ENCODE peak calls at places on chromosome 17, in six cellular contexts. A is thoracic aorta; D is CD8-positive, alpha-beta memory T cell; H is GM23248; S is A549; M is transverse colon. O is an unnamed sample.

GRCh38 chr17:7047566-7047965 is 3.7 kb upstream of the SLC16A11 start:
- DNase-seq in S (no peak), M (no peak), D (no peak), H (no peak), A (no peak), O (no peak)

GRCh38 chr17:2593846-2594656 is 597 bp downstream of the PAFAH1B1 start:
- DNase-seq in D (no peak), S (peak; percentile 77), A (peak; percentile 53), H (peak; percentile 87), M (peak; percentile 85), O (peak; percentile 53)

GRCh38 chr17:13635951-13636350 is 34.2 kb upstream of the HS3ST3A1 start:
- DNase-seq in S (no peak), D (no peak), M (no peak), A (no peak), H (peak; percentile 1), O (no peak)

GRCh38 chr17:40191237-40192208 is 14.3 kb downstream of the RAPGEFL1 start:
- DNase-seq in A (peak; percentile 44), D (peak; percentile 49), S (peak; percentile 96), H (peak; percentile 94), M (peak; percentile 77), O (peak; percentile 28)

GRCh38 chr17:38451840-38452529 is 23.7 kb downstream of the ARHGAP23 start:
- DNase-seq in A (no peak), H (peak; percentile 93), M (no peak), S (no peak), D (no peak), O (no peak)

GRCh38 chr17:50272711-50273653 is 1.3 kb upstream of the TMEM92 start:
- DNase-seq in A (no peak), D (peak; percentile 41), S (peak; percentile 73), M (peak; percentile 62), H (peak; percentile 78), O (no peak)

GRCh38 chr17:29591737-29592624 is 951 bp upstream of the ANKRD13B start:
- DNase-seq in H (peak; percentile 84), M (peak; percentile 93), S (peak; percentile 95), D (peak; percentile 65), A (no peak), O (no peak)

GRCh38 chr17:63425478-63425877 is 20.6 kb downstream of the CYB561 start:
- DNase-seq in D (peak; percentile 62), S (peak; percentile 86), M (peak; percentile 74), H (peak; percentile 86), A (peak; percentile 40), O (no peak)

GRCh38 chr17:2961446-2961845 is 102.0 kb downstream of the OR1D5 start:
- DNase-seq in M (no peak), A (no peak), S (no peak), D (no peak), H (no peak), O (no peak)

GRCh38 chr17:41784207-41784744 is 2.2 kb downstream of the JUP start:
- DNase-seq in D (no peak), S (peak; percentile 80), H (peak; percentile 32), A (no peak), M (peak; percentile 52), O (no peak)

GRCh38 chr17:61410555-61411089 is 11.0 kb downstream of the TBX2 start:
- DNase-seq in H (peak; percentile 75), A (no peak), M (peak; percentile 76), S (no peak), D (peak; percentile 63), O (no peak)

DNA sequence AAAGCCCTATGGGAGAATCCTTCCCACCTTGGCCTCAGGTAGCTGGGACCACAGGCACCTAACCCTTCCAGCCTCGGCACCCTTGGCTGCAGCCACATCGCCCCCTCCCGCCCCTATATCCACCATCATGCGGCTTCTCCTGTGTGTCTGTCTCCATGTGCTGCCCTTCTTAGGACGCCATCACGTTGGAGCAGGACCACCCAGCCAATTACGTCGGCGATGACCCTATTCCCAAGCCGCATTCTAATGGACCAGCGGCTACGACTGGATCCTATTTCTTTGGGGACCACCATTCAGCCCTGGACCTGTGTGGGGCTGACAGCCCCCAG is 3.3 kb upstream of the CCDC57 start:
- DNase-seq in H (no peak), M (no peak), A (no peak), D (no peak), S (no peak), O (no peak)
- H3K27ac ChIP-seq in H (peak overlapping the region; percentile 91), M (peak overlapping the region; percentile 79), A (peak overlapping the region; percentile 46), D (peak overlapping the region; percentile 59), S (peak overlapping the region; percentile 96), O (peak overlapping the region; percentile 78)

GRCh38 chr17:47618416-47618815 is 31.3 kb upstream of the KPNB1 start:
- DNase-seq in D (no peak), S (peak; percentile 28), A (no peak), H (peak; percentile 58), M (no peak), O (no peak)

GRCh38 chr17:47621293-47622178 is 28.2 kb upstream of the KPNB1 start:
- DNase-seq in M (no peak), A (no peak), S (peak; percentile 91), H (peak; percentile 97), D (no peak), O (no peak)

GRCh38 chr17:47624727-47625068 is 25.0 kb upstream of the KPNB1 start:
- DNase-seq in H (no peak), M (no peak), A (no peak), S (no peak), D (no peak), O (no peak)

GRCh38 chr17:47620503-47621245 is 29.0 kb upstream of the KPNB1 start:
- DNase-seq in A (no peak), H (no peak), D (no peak), S (no peak), M (no peak), O (no peak)

GRCh38 chr17:47622179-47622549 is 27.6 kb upstream of the KPNB1 start:
- DNase-seq in S (no peak), D (no peak), M (no peak), H (no peak), A (no peak), O (no peak)
- H3K27ac ChIP-seq in S (peak overlapping the region; percentile 85), D (no peak overlapping the region), M (peak overlapping the region; percentile 30), H (peak overlapping the region; percentile 93), A (peak overlapping the region; percentile 48), O (no peak overlapping the region)

GRCh38 chr17:55930291-55930809 is 179.5 kb downstream of the PCTP start:
- DNase-seq in H (no peak), D (no peak), A (no peak), M (no peak), S (no peak), O (no peak)

GRCh38 chr17:55925440-55925839 is 174.6 kb downstream of the PCTP start:
- DNase-seq in S (no peak), H (no peak), M (no peak), A (no peak), D (no peak), O (no peak)

GRCh38 chr17:55931448-55931847 is 180.6 kb downstream of the PCTP start:
- DNase-seq in A (no peak), S (no peak), H (no peak), M (no peak), D (no peak), O (no peak)

DNA sequence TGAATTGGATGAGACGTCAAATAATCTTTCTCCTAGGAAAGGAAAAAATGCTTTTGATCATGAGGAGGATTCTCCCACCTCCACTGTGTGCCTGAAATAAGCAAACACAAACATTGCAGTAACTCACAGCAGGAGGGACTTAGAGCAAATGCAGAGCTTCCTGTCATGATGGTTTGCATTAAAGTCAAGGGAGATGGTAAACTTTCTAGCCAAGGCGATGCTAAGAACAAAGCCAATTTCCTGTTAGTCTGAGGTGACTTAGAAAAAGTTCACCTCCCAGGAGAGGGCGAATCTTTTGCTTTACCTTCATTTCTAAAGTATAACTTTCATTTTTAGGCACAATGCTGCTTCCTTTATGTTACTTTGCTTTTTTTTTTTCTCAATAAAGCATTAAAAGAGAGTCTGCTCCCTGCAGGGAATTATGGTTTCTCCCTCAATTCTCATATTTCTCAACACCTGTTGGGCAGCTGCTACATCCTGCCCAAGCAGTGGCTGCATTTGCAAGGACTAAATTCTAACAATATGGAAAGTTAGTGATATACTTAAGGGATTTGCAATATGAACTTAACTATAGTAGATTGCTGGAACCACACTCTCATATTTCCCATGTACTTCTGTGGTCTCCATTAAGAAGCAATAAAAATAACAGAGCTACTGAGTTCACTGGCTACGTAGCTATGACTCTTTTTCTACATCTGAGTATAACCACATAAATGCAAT is 175.6 kb downstream of the PCTP start:
- DNase-seq in A (no peak), M (no peak), D (no peak), H (no peak), S (no peak), O (no peak)
- H3K27ac ChIP-seq in A (no peak overlapping the region), M (no peak overlapping the region), D (no peak overlapping the region), H (no peak overlapping the region), S (no peak overlapping the region), O (no peak overlapping the region)

GRCh38 chr17:56809106-56809819 is 24.5 kb downstream of the C17orf67 start:
- DNase-seq in A (no peak), H (no peak), D (no peak), M (no peak), S (no peak), O (no peak)

GRCh38 chr17:56808503-56808902 is 25.2 kb downstream of the C17orf67 start:
- DNase-seq in D (no peak), M (no peak), S (no peak), A (no peak), H (no peak), O (no peak)

GRCh38 chr17:56806949-56807348 is 26.8 kb downstream of the C17orf67 start:
- DNase-seq in D (no peak), M (no peak), H (no peak), A (no peak), S (no peak), O (no peak)

GRCh38 chr17:56809820-56810179 is 23.9 kb downstream of the C17orf67 start:
- DNase-seq in H (no peak), S (no peak), A (no peak), M (no peak), D (no peak), O (no peak)

GRCh38 chr17:56807723-56808122 is 26.0 kb downstream of the C17orf67 start:
- DNase-seq in S (no peak), H (no peak), M (no peak), A (no peak), D (no peak), O (no peak)
- H3K27ac ChIP-seq in S (no peak overlapping the region), H (no peak overlapping the region), M (no peak overlapping the region), A (no peak overlapping the region), D (no peak overlapping the region), O (no peak overlapping the region)

DNA sequence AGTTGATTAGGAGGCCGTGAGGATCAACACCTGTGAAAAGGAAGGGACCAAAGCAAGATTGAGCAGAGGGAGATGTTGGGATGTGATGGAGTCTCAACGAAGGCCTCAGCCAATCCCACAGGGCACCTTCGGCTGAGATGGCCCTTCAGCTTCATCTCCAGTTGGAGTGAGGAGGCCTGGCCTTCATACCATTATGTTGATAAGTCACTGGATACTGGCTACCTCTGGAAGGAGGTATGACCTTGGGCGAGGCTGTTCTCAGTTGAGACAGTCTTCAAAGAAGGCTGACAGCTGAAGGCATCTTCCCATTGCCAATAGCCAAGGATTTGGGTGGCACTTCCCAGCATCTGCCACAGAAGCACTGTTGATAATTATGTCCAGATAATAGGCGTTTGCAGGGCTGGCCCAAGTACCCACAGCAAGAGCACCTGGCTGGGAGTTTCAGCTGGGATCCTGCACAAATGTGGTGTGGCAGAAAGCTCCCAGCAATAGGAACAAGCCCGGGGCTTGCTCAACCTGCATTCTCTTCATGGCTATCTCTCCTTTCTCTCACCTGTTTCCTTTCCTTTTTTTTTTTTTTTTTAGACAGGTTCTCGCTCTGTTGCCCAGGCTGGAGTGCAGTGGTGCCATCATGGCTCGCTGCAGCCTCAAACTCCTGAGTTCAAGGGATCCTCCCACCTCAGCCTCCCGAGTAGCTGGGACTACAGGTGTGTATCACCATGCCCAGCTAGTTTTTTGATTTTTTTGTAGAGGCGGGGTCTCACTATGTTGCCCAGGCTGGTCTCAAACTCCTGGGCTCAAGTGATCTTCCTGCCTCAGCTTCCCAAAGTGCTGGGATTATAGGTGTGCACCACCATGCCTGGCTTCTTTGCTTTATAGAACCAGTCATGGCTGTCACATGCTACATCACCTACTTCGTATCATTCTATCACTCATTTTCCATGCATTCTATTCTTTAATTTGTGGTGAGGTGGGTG is 18.2 kb upstream of the MAP3K14 start:
- DNase-seq in A (no peak), M (peak; percentile 0), D (no peak), S (no peak), H (no peak), O (no peak)
- H3K27ac ChIP-seq in A (no peak overlapping the region), M (no peak overlapping the region), D (no peak overlapping the region), S (peak overlapping the region; percentile 4), H (no peak overlapping the region), O (no peak overlapping the region)